ENCODE peak calls at places on chromosome 14, in six cellular contexts. One of them, this sample, is unnamed.

GRCh38 chr14:64610049-64610746 is 60.4 kb downstream of the PPP1R36 start:
- DNase-seq in RCC 7860: no peak
- DNase-seq in glomerular endothelial cell: no peak
- DNase-seq in MG63: no peak
- DNase-seq in mesothelial cell of epicardium: no peak
- DNase-seq in anterior cingulate cortex: no peak
- DNase-seq in this sample: no peak

GRCh38 chr14:56659964-56660551 is 80.5 kb downstream of the TMEM260 start:
- DNase-seq in glomerular endothelial cell: peak
- DNase-seq in MG63: no peak
- DNase-seq in anterior cingulate cortex: no peak
- DNase-seq in RCC 7860: peak
- DNase-seq in mesothelial cell of epicardium: no peak
- DNase-seq in this sample: no peak

GRCh38 chr14:59630281-59630963 is 53.8 kb upstream of the CCDC175 start:
- DNase-seq in anterior cingulate cortex: peak
- DNase-seq in mesothelial cell of epicardium: no peak
- DNase-seq in glomerular endothelial cell: no peak
- DNase-seq in MG63: peak
- DNase-seq in RCC 7860: no peak
- DNase-seq in this sample: no peak

GRCh38 chr14:80188571-80188970 is 22.7 kb downstream of the DIO2 start:
- DNase-seq in RCC 7860: no peak
- DNase-seq in mesothelial cell of epicardium: no peak
- DNase-seq in anterior cingulate cortex: no peak
- DNase-seq in MG63: no peak
- DNase-seq in glomerular endothelial cell: no peak
- DNase-seq in this sample: no peak

GRCh38 chr14:68727315-68728078 is 65.4 kb downstream of the ZFP36L1 start:
- DNase-seq in glomerular endothelial cell: peak
- DNase-seq in anterior cingulate cortex: no peak
- DNase-seq in RCC 7860: no peak
- DNase-seq in MG63: no peak
- DNase-seq in mesothelial cell of epicardium: no peak
- DNase-seq in this sample: no peak

GRCh38 chr14:105913221-105913620 is 386.8 kb downstream of the TMEM121 start:
- DNase-seq in MG63: no peak
- DNase-seq in mesothelial cell of epicardium: no peak
- DNase-seq in anterior cingulate cortex: no peak
- DNase-seq in glomerular endothelial cell: no peak
- DNase-seq in RCC 7860: no peak
- DNase-seq in this sample: no peak

GRCh38 chr14:28754209-28754985 is 12.2 kb upstream of the FOXG1 start:
- DNase-seq in glomerular endothelial cell: no peak
- DNase-seq in MG63: no peak
- DNase-seq in mesothelial cell of epicardium: no peak
- DNase-seq in anterior cingulate cortex: no peak
- DNase-seq in RCC 7860: peak
- DNase-seq in this sample: no peak

GRCh38 chr14:55077155-55077554 is 25.7 kb downstream of the MAPK1IP1L start:
- DNase-seq in RCC 7860: no peak
- DNase-seq in MG63: no peak
- DNase-seq in glomerular endothelial cell: no peak
- DNase-seq in anterior cingulate cortex: no peak
- DNase-seq in mesothelial cell of epicardium: no peak
- DNase-seq in this sample: no peak

GRCh38 chr14:24273422-24273998 is 2.1 kb upstream of the RABGGTA start:
- DNase-seq in mesothelial cell of epicardium: no peak
- DNase-seq in RCC 7860: no peak
- DNase-seq in glomerular endothelial cell: no peak
- DNase-seq in anterior cingulate cortex: no peak
- DNase-seq in MG63: no peak
- DNase-seq in this sample: no peak

GRCh38 chr14:67987596-67987995 is 168.0 kb downstream of the RAD51B start:
- DNase-seq in anterior cingulate cortex: no peak
- DNase-seq in MG63: peak
- DNase-seq in mesothelial cell of epicardium: no peak
- DNase-seq in RCC 7860: peak
- DNase-seq in glomerular endothelial cell: no peak
- DNase-seq in this sample: no peak

GRCh38 chr14:104220225-104221070 is 82.1 kb downstream of the KIF26A start:
- DNase-seq in glomerular endothelial cell: no peak
- DNase-seq in MG63: no peak
- DNase-seq in mesothelial cell of epicardium: no peak
- DNase-seq in RCC 7860: no peak
- DNase-seq in anterior cingulate cortex: no peak
- DNase-seq in this sample: no peak

GRCh38 chr14:103033744-103034143 is 23.6 kb downstream of the CDC42BPB start:
- DNase-seq in glomerular endothelial cell: no peak
- DNase-seq in mesothelial cell of epicardium: no peak
- DNase-seq in MG63: no peak
- DNase-seq in anterior cingulate cortex: no peak
- DNase-seq in RCC 7860: no peak
- DNase-seq in this sample: no peak

This sample was measured in H1.